ENCODE peak calls at places on chromosomes 11 and 22, in six cellular contexts. One of them, this sample, is unnamed.

GRCh38 chr11:111935331-111936044 is 1.7 kb upstream of the DIXDC1 start:
- DNase-seq in foreskin keratinocyte: no peak
- DNase-seq in GM13976: no peak
- DNase-seq in right atrium auricular region: peak; percentile 53
- DNase-seq in Caco-2: no peak
- DNase-seq in lower lobe of right lung: no peak
- DNase-seq in this sample: no peak

GRCh38 chr11:125401746-125402145 is 94.3 kb downstream of the FEZ1 start:
- DNase-seq in foreskin keratinocyte: no peak
- DNase-seq in GM13976: no peak
- DNase-seq in right atrium auricular region: peak; percentile 73
- DNase-seq in Caco-2: no peak
- DNase-seq in lower lobe of right lung: no peak
- DNase-seq in this sample: no peak

GRCh38 chr11:126011220-126011619 is 51.4 kb downstream of the CDON start:
- DNase-seq in foreskin keratinocyte: no peak
- DNase-seq in GM13976: no peak
- DNase-seq in right atrium auricular region: no peak
- DNase-seq in Caco-2: no peak
- DNase-seq in lower lobe of right lung: no peak
- DNase-seq in this sample: no peak

GRCh38 chr22:35376728-35377472 is 4.0 kb upstream of the HMOX1 start:
- DNase-seq in foreskin keratinocyte: peak; percentile 82
- DNase-seq in GM13976: peak; percentile 81
- DNase-seq in right atrium auricular region: peak; percentile 98
- DNase-seq in Caco-2: peak; percentile 97
- DNase-seq in lower lobe of right lung: peak; percentile 95
- DNase-seq in this sample: peak; percentile 87

GRCh38 chr11:44750440-44751005 is 23.8 kb downstream of the TSPAN18 start:
- DNase-seq in foreskin keratinocyte: no peak
- DNase-seq in GM13976: no peak
- DNase-seq in right atrium auricular region: peak; percentile 53
- DNase-seq in Caco-2: no peak
- DNase-seq in lower lobe of right lung: no peak
- DNase-seq in this sample: no peak

GRCh38 chr11:9516113-9516512 is 55.3 kb downstream of the ZNF143 start:
- DNase-seq in foreskin keratinocyte: no peak
- DNase-seq in GM13976: no peak
- DNase-seq in right atrium auricular region: no peak
- DNase-seq in Caco-2: peak; percentile 68
- DNase-seq in lower lobe of right lung: no peak
- DNase-seq in this sample: no peak

GRCh38 chr11:123054301-123055065 is 7.5 kb downstream of the HSPA8 start:
- DNase-seq in foreskin keratinocyte: peak; percentile 22
- DNase-seq in GM13976: peak; percentile 68
- DNase-seq in right atrium auricular region: no peak
- DNase-seq in Caco-2: peak; percentile 63
- DNase-seq in lower lobe of right lung: no peak
- DNase-seq in this sample: no peak

GRCh38 chr11:67484847-67485311 is 2.1 kb downstream of the AIP start:
- DNase-seq in foreskin keratinocyte: no peak
- DNase-seq in GM13976: no peak
- DNase-seq in right atrium auricular region: no peak
- DNase-seq in Caco-2: no peak
- DNase-seq in lower lobe of right lung: peak; percentile 56
- DNase-seq in this sample: no peak

GRCh38 chr11:1017269-1018005 is 19.1 kb downstream of the MUC6 start:
- DNase-seq in foreskin keratinocyte: no peak
- DNase-seq in GM13976: peak; percentile 68
- DNase-seq in right atrium auricular region: no peak
- DNase-seq in Caco-2: no peak
- DNase-seq in lower lobe of right lung: no peak
- DNase-seq in this sample: no peak

GRCh38 chr11:71215372-71215965 is 36.9 kb downstream of the SHANK2 start:
- DNase-seq in foreskin keratinocyte: no peak
- DNase-seq in GM13976: no peak
- DNase-seq in right atrium auricular region: no peak
- DNase-seq in Caco-2: peak; percentile 29
- DNase-seq in lower lobe of right lung: no peak
- DNase-seq in this sample: no peak

GRCh38 chr11:86041975-86042378 is 26.9 kb downstream of the PICALM start:
- DNase-seq in foreskin keratinocyte: peak; percentile 55
- DNase-seq in GM13976: peak; percentile 64
- DNase-seq in right atrium auricular region: peak; percentile 82
- DNase-seq in Caco-2: peak; percentile 86
- DNase-seq in lower lobe of right lung: no peak
- DNase-seq in this sample: peak; percentile 22

GRCh38 chr11:80831374-80831773 is 1390.5 kb upstream of the TENM4 start:
- DNase-seq in foreskin keratinocyte: peak; percentile 29
- DNase-seq in GM13976: no peak
- DNase-seq in right atrium auricular region: no peak
- DNase-seq in Caco-2: no peak
- DNase-seq in lower lobe of right lung: no peak
- DNase-seq in this sample: no peak

GRCh38 chr11:47983464-47984397 is 3.4 kb downstream of the PTPRJ start:
- DNase-seq in foreskin keratinocyte: no peak
- DNase-seq in GM13976: no peak
- DNase-seq in right atrium auricular region: no peak
- DNase-seq in Caco-2: no peak
- DNase-seq in lower lobe of right lung: no peak
- DNase-seq in this sample: no peak

GRCh38 chr11:111982019-111982464 is 43.2 kb upstream of the DLAT start:
- DNase-seq in foreskin keratinocyte: no peak
- DNase-seq in GM13976: peak; percentile 68
- DNase-seq in right atrium auricular region: no peak
- DNase-seq in Caco-2: peak; percentile 88
- DNase-seq in lower lobe of right lung: peak; percentile 75
- DNase-seq in this sample: peak; percentile 63

GRCh38 chr22:20979243-20979809 is 2.8 kb upstream of the LZTR1 start:
- DNase-seq in foreskin keratinocyte: peak; percentile 77
- DNase-seq in GM13976: peak; percentile 89
- DNase-seq in right atrium auricular region: no peak
- DNase-seq in Caco-2: no peak
- DNase-seq in lower lobe of right lung: peak; percentile 92
- DNase-seq in this sample: peak; percentile 60

GRCh38 chr11:5123802-5124521 is 14.2 kb downstream of the OR52A5 start:
- DNase-seq in foreskin keratinocyte: peak; percentile 24
- DNase-seq in GM13976: peak; percentile 19
- DNase-seq in right atrium auricular region: peak; percentile 61
- DNase-seq in Caco-2: peak; percentile 67
- DNase-seq in lower lobe of right lung: no peak
- DNase-seq in this sample: peak; percentile 76

GRCh38 chr11:102604011-102604410 is 21.1 kb downstream of the MMP20 start:
- DNase-seq in foreskin keratinocyte: no peak
- DNase-seq in GM13976: no peak
- DNase-seq in right atrium auricular region: no peak
- DNase-seq in Caco-2: no peak
- DNase-seq in lower lobe of right lung: no peak
- DNase-seq in this sample: no peak

GRCh38 chr22:49439373-49439772 is 388.3 kb downstream of the BRD1 start:
- DNase-seq in foreskin keratinocyte: no peak
- DNase-seq in GM13976: no peak
- DNase-seq in right atrium auricular region: no peak
- DNase-seq in Caco-2: no peak
- DNase-seq in lower lobe of right lung: no peak
- DNase-seq in this sample: no peak

GRCh38 chr22:37777122-37777687 is 30.5 kb upstream of the GCAT start:
- DNase-seq in foreskin keratinocyte: peak; percentile 98
- DNase-seq in GM13976: peak; percentile 77
- DNase-seq in right atrium auricular region: no peak
- DNase-seq in Caco-2: peak; percentile 70
- DNase-seq in lower lobe of right lung: peak; percentile 60
- DNase-seq in this sample: no peak

GRCh38 chr22:39216143-39216490 is 28.7 kb downstream of the PDGFB start:
- DNase-seq in foreskin keratinocyte: no peak
- DNase-seq in GM13976: no peak
- DNase-seq in right atrium auricular region: no peak
- DNase-seq in Caco-2: peak; percentile 20
- DNase-seq in lower lobe of right lung: peak; percentile 34
- DNase-seq in this sample: no peak

GRCh38 chr11:92384316-92384715 is 159.7 kb downstream of the FAT3 start:
- DNase-seq in foreskin keratinocyte: no peak
- DNase-seq in GM13976: no peak
- DNase-seq in right atrium auricular region: no peak
- DNase-seq in Caco-2: no peak
- DNase-seq in lower lobe of right lung: no peak
- DNase-seq in this sample: no peak

GRCh38 chr11:48081151-48082010 is 101.0 kb downstream of the PTPRJ start:
- DNase-seq in foreskin keratinocyte: no peak
- DNase-seq in GM13976: no peak
- DNase-seq in right atrium auricular region: peak; percentile 90
- DNase-seq in Caco-2: no peak
- DNase-seq in lower lobe of right lung: peak; percentile 51
- DNase-seq in this sample: no peak

GRCh38 chr22:44210721-44211120 is 30.0 kb downstream of the PARVG start:
- DNase-seq in foreskin keratinocyte: no peak
- DNase-seq in GM13976: no peak
- DNase-seq in right atrium auricular region: no peak
- DNase-seq in Caco-2: no peak
- DNase-seq in lower lobe of right lung: no peak
- DNase-seq in this sample: no peak

GRCh38 chr11:66852466-66853241 is 4.2 kb upstream of the LRFN4 start:
- DNase-seq in foreskin keratinocyte: no peak
- DNase-seq in GM13976: no peak
- DNase-seq in right atrium auricular region: no peak
- DNase-seq in Caco-2: peak; percentile 43
- DNase-seq in lower lobe of right lung: peak; percentile 26
- DNase-seq in this sample: no peak

GRCh38 chr11:120331301-120331966 is 4.8 kb upstream of the ARHGEF12 start:
- DNase-seq in foreskin keratinocyte: peak; percentile 66
- DNase-seq in GM13976: no peak
- DNase-seq in right atrium auricular region: no peak
- DNase-seq in Caco-2: no peak
- DNase-seq in lower lobe of right lung: no peak
- DNase-seq in this sample: no peak

GRCh38 chr11:76579047-76579751 is 91.3 kb downstream of the LRRC32 start:
- DNase-seq in foreskin keratinocyte: no peak
- DNase-seq in GM13976: no peak
- DNase-seq in right atrium auricular region: no peak
- DNase-seq in Caco-2: no peak
- DNase-seq in lower lobe of right lung: peak; percentile 56
- DNase-seq in this sample: no peak

GRCh38 chr11:104826772-104827171 is 71.5 kb downstream of the CASP12 start:
- DNase-seq in foreskin keratinocyte: no peak
- DNase-seq in GM13976: no peak
- DNase-seq in right atrium auricular region: no peak
- DNase-seq in Caco-2: no peak
- DNase-seq in lower lobe of right lung: no peak
- DNase-seq in this sample: no peak

GRCh38 chr11:104819603-104820002 is 78.7 kb downstream of the CASP12 start:
- DNase-seq in foreskin keratinocyte: no peak
- DNase-seq in GM13976: no peak
- DNase-seq in right atrium auricular region: no peak
- DNase-seq in Caco-2: no peak
- DNase-seq in lower lobe of right lung: no peak
- DNase-seq in this sample: no peak

DNA sequence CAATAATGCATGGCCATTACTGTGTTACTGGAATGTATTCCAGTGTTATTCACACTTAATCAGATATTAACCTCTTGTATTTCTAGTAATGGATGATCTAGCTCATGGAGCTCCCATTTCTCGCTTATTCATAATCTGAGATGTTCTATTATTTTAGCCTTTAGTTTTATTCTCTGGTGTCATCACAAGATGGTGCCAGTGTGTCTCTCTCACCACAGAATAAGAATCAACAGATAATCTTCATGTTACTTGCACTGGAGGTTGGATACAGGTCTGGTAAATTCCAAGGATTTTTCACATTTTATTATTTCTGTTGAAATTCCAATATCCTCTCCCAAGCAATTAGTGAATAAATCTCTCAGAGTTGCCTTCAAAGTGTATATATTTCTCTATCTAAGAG is 74.6 kb downstream of the CASP12 start:
- DNase-seq in foreskin keratinocyte: no peak
- DNase-seq in GM13976: no peak
- DNase-seq in right atrium auricular region: no peak
- DNase-seq in Caco-2: no peak
- DNase-seq in lower lobe of right lung: no peak
- DNase-seq in this sample: no peak
- TF ChIP-seq CTCF in foreskin keratinocyte: no peak
- TF ChIP-seq CTCF in GM13976: no peak
- TF ChIP-seq CTCF in right atrium auricular region: no peak
- TF ChIP-seq CTCF in Caco-2: no peak
- TF ChIP-seq CTCF in lower lobe of right lung: no peak
- TF ChIP-seq CTCF in this sample: no peak

GRCh38 chr11:73795925-73796632 is 8.4 kb downstream of the MRPL48 start:
- DNase-seq in foreskin keratinocyte: no peak
- DNase-seq in GM13976: no peak
- DNase-seq in right atrium auricular region: no peak
- DNase-seq in Caco-2: no peak
- DNase-seq in lower lobe of right lung: no peak
- DNase-seq in this sample: peak; percentile 31
- TF ChIP-seq CTCF in foreskin keratinocyte: no peak
- TF ChIP-seq CTCF in GM13976: no peak
- TF ChIP-seq CTCF in right atrium auricular region: no peak
- TF ChIP-seq CTCF in Caco-2: no peak
- TF ChIP-seq CTCF in lower lobe of right lung: no peak
- TF ChIP-seq CTCF in this sample: no peak

DNA sequence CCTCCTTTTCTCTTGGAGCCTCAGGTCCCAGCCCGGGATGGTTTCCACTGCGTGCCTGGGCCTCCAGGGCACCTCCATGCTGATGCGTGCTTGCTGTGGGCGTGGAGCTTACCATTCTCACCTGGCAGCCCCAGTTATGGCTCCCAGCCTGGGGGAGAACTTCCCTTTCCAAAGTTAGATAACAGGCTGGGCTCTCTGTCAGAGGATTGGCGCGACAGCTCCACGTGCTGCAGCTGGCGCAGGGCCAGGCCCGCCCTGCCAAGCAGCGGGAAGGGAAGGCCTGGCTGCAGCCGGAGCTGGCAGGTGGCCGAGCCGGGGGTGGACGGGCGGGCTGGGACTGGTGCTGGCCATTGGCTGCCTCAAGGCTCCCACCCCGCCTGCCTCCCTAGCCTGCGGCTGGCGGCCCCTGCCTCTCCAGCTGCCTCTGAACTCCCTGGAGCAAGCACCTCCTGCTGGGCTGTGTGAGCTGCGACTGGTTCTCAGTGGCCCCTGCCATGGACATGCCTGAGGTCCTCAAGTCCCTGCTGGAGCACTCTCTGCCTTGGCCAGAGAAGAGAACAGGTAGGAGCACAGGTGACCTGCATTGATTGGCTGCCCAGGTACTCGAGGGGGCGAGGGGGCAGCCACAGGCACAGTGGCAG is 14.6 kb upstream of the TEF start:
- DNase-seq in foreskin keratinocyte: peak; percentile 78
- DNase-seq in GM13976: peak; percentile 59
- DNase-seq in right atrium auricular region: peak; percentile 94
- DNase-seq in Caco-2: no peak
- DNase-seq in lower lobe of right lung: peak; percentile 97
- DNase-seq in this sample: peak; percentile 69
- TF ChIP-seq CTCF in foreskin keratinocyte: peak; percentile 43
- TF ChIP-seq CTCF in GM13976: no peak
- TF ChIP-seq CTCF in right atrium auricular region: peak; percentile 44
- TF ChIP-seq CTCF in Caco-2: no peak
- TF ChIP-seq CTCF in lower lobe of right lung: peak; percentile 39
- TF ChIP-seq CTCF in this sample: no peak

GRCh38 chr22:19559324-19559811 is 35.2 kb upstream of the CLDN5 start:
- DNase-seq in foreskin keratinocyte: no peak
- DNase-seq in GM13976: no peak
- DNase-seq in right atrium auricular region: no peak
- DNase-seq in Caco-2: no peak
- DNase-seq in lower lobe of right lung: no peak
- DNase-seq in this sample: no peak
- TF ChIP-seq CTCF in foreskin keratinocyte: peak; percentile 55
- TF ChIP-seq CTCF in GM13976: no peak
- TF ChIP-seq CTCF in right atrium auricular region: no peak
- TF ChIP-seq CTCF in Caco-2: peak; percentile 15
- TF ChIP-seq CTCF in lower lobe of right lung: no peak
- TF ChIP-seq CTCF in this sample: no peak

This sample was measured in glutamatergic neuron.